ENCODE peak calls at places on chromosomes 1 and 21, in five cellular contexts. O, H, F, S and X are unnamed samples.

GRCh38 chr21:43703068-43703880 is 15.7 kb upstream of the PDXK start:
- DNase-seq in O (peak), H (no peak), F (peak), S (no peak), X (peak)

GRCh38 chr1:74162333-74162732 is 35.6 kb downstream of the LRRIQ3 start:
- DNase-seq in O (no peak), H (no peak), F (peak), S (no peak), X (no peak)

GRCh38 chr1:26993237-26994019 is at the start of gene TRNP1:
- DNase-seq in O (peak), H (peak), F (peak), S (no peak), X (peak)

GRCh38 chr1:156124557-156125483 is 10.3 kb downstream of the LMNA start:
- DNase-seq in O (no peak), H (peak), F (no peak), S (peak), X (no peak)

GRCh38 chr1:81299892-81300291 is 500.8 kb upstream of the ADGRL2 start:
- DNase-seq in O (no peak), H (no peak), F (no peak), S (no peak), X (no peak)

GRCh38 chr1:19643113-19643512 is 998 bp upstream of the NBL1 start:
- DNase-seq in O (peak), H (peak), F (no peak), S (no peak), X (peak)

GRCh38 chr1:198523183-198523942 is 17.1 kb downstream of the ATP6V1G3 start:
- DNase-seq in O (no peak), H (no peak), F (no peak), S (no peak), X (no peak)

GRCh38 chr1:21175670-21176581 is 771 bp downstream of the EIF4G3 start:
- DNase-seq in O (no peak), H (no peak), F (no peak), S (no peak), X (peak)

GRCh38 chr1:53979712-53980450 is 33.7 kb downstream of the LRRC42 start:
- DNase-seq in O (no peak), H (no peak), F (no peak), S (no peak), X (no peak)

GRCh38 chr1:218108034-218108433 is 177.1 kb upstream of the RRP15 start:
- DNase-seq in O (no peak), H (no peak), F (no peak), S (no peak), X (peak)

GRCh38 chr1:82562448-82562847 is 761.7 kb downstream of the ADGRL2 start:
- DNase-seq in O (no peak), H (no peak), F (no peak), S (no peak), X (no peak)

GRCh38 chr1:33985656-33986055 is 121.8 kb downstream of the HMGB4 start:
- DNase-seq in O (peak), H (no peak), F (peak), S (no peak), X (no peak)

GRCh38 chr1:196558424-196558823 is 49.8 kb downstream of the KCNT2 start:
- DNase-seq in O (no peak), H (peak), F (peak), S (no peak), X (no peak)

GRCh38 chr1:226733309-226733708 is 5.8 kb downstream of the ITPKB start:
- DNase-seq in O (no peak), H (no peak), F (no peak), S (no peak), X (no peak)

GRCh38 chr1:58874757-58875755 is 91.2 kb upstream of the JUN start:
- DNase-seq in O (peak), H (no peak), F (peak), S (no peak), X (peak)

GRCh38 chr1:201422436-201423030 is 1.0 kb upstream of the TNNI1 start:
- DNase-seq in O (no peak), H (no peak), F (no peak), S (no peak), X (no peak)

GRCh38 chr1:234611153-234611798 is 1.3 kb upstream of the IRF2BP2 start:
- DNase-seq in O (peak), H (peak), F (peak), S (peak), X (peak)

GRCh38 chr1:234726359-234726836 is 116.4 kb upstream of the IRF2BP2 start:
- DNase-seq in O (no peak), H (no peak), F (peak), S (no peak), X (no peak)

GRCh38 chr1:167524651-167525050 is 6.3 kb upstream of the CD247 start:
- DNase-seq in O (peak), H (no peak), F (no peak), S (no peak), X (no peak)

GRCh38 chr1:201719812-201720521 is 109.0 kb upstream of the IPO9 start:
- DNase-seq in O (no peak), H (no peak), F (peak), S (no peak), X (no peak)

GRCh38 chr1:65691152-65691900 is 101.4 kb upstream of the PDE4B start:
- DNase-seq in O (no peak), H (no peak), F (no peak), S (no peak), X (no peak)

GRCh38 chr1:171984262-171984661 is 143.0 kb downstream of the DNM3 start:
- DNase-seq in O (no peak), H (no peak), F (no peak), S (no peak), X (no peak)

GRCh38 chr1:230823835-230824485 is 44.4 kb downstream of the C1orf198 start:
- DNase-seq in O (no peak), H (no peak), F (no peak), S (no peak), X (no peak)

GRCh38 chr1:59214764-59215208 is 82.1 kb upstream of the FGGY start:
- DNase-seq in O (peak), H (peak), F (peak), S (no peak), X (no peak)

GRCh38 chr21:29217818-29218252 is 80.9 kb upstream of the BACH1 start:
- DNase-seq in O (peak), H (peak), F (peak), S (no peak), X (no peak)

GRCh38 chr1:225911207-225912130 is 12.6 kb downstream of the PYCR2 start:
- DNase-seq in O (peak), H (peak), F (peak), S (no peak), X (peak)

GRCh38 chr1:46622341-46622740 is 5.7 kb upstream of the MOB3C start:
- DNase-seq in O (peak), H (peak), F (peak), S (no peak), X (no peak)

GRCh38 chr1:150511985-150512660 is 3.4 kb upstream of the FALEC start:
- DNase-seq in O (no peak), H (no peak), F (no peak), S (no peak), X (no peak)

GRCh38 chr1:27427836-27428315 is 35.5 kb downstream of the GPR3 start:
- DNase-seq in O (peak), H (no peak), F (no peak), S (no peak), X (no peak)

GRCh38 chr1:228163004-228163753 is 2.4 kb upstream of the IBA57 start:
- DNase-seq in O (no peak), H (no peak), F (no peak), S (no peak), X (no peak)

DNA sequence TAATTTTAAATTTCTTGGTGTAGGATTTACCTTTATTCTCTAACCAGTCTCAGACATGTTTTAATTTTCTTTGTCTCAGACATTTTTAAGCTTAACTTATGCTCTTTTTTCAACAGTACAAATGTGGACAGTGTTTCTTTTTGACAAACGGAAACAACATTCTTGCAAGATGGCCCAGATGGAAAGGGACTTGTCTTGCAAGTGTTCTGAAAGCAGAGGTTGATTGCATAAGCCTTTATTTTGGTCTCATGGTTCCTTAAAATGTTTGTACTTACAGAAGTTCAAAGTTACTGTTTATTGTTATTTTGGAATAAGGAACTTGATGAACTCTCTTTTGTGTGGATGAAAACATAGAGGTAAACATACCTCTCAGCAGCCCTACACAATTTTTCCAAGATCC is 22.9 kb downstream of the SMAP2 start:
- DNase-seq in O (no peak), H (no peak), F (no peak), S (no peak), X (no peak)
- TF ChIP-seq RFX5 in O (no peak), H (no peak), F (no peak), S (no peak), X (no peak)

DNA sequence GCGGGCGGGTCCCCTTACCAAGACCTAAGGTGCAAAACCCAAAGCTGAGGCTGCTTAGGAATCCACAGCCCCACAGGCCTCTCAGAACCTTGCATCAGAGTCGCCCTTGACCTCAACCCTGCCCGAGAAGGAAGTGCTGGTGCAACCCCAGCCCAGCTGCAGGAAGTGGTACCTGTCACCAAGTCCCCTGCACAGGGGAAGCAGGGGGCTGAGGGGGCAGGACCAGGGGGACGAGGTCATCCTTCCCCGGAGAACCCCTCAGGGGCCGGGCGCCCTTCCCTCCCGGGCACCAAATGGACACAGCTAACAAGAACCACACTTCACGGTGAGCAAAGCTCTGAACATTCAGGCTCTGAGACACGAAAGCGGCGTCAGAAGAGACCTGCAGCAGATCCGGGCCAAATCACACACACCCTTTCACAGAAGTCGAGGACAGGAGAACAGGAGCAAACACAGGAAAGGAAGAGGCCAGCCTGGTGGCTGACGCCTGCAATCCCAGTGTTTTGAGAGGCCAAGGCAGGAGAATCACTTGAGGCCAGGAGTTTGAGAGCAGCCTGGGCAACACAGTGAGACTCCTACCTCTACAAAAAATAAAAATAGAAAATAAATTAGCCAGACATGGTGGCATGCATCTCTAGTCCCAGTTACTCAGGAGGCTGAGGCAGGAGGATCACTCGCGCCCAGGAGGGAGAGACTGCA is 6.4 kb downstream of the ITGB2 start:
- DNase-seq in O (peak), H (no peak), F (no peak), S (no peak), X (no peak)
- TF ChIP-seq RFX5 in O (no peak), H (no peak), F (no peak), S (no peak), X (no peak)

GRCh38 chr1:181676269-181676668 is 193.0 kb downstream of the CACNA1E start:
- DNase-seq in O (peak), H (peak), F (peak), S (peak), X (peak)
- TF ChIP-seq RFX5 in O (no peak), H (no peak), F (no peak), S (no peak), X (no peak)

GRCh38 chr1:215845224-215845902 is 278.3 kb downstream of the KCTD3 start:
- DNase-seq in O (no peak), H (no peak), F (peak), S (no peak), X (no peak)
- TF ChIP-seq RFX5 in O (no peak), H (no peak), F (no peak), S (no peak), X (no peak)

GRCh38 chr1:169160845-169161511 is 54.5 kb downstream of the ATP1B1 start:
- DNase-seq in O (peak), H (no peak), F (peak), S (no peak), X (no peak)
- TF ChIP-seq RFX5 in O (no peak), H (no peak), F (no peak), S (no peak), X (no peak)

GRCh38 chr1:90045853-90046563 is 51.1 kb downstream of the ZNF326 start:
- DNase-seq in O (peak), H (peak), F (peak), S (no peak), X (peak)
- TF ChIP-seq RFX5 in O (no peak), H (no peak), F (no peak), S (no peak), X (no peak)

GRCh38 chr21:25370311-25370744 is 237.0 kb downstream of the MRPL39 start:
- DNase-seq in O (no peak), H (no peak), F (peak), S (no peak), X (no peak)

GRCh38 chr21:25368531-25368930 is 238.8 kb downstream of the MRPL39 start:
- DNase-seq in O (no peak), H (no peak), F (no peak), S (no peak), X (peak)

GRCh38 chr21:25369524-25370300 is 237.6 kb downstream of the MRPL39 start:
- DNase-seq in O (no peak), H (no peak), F (peak), S (no peak), X (no peak)

GRCh38 chr21:25373126-25374082 is 233.9 kb downstream of the MRPL39 start:
- DNase-seq in O (no peak), H (no peak), F (no peak), S (no peak), X (no peak)

DNA sequence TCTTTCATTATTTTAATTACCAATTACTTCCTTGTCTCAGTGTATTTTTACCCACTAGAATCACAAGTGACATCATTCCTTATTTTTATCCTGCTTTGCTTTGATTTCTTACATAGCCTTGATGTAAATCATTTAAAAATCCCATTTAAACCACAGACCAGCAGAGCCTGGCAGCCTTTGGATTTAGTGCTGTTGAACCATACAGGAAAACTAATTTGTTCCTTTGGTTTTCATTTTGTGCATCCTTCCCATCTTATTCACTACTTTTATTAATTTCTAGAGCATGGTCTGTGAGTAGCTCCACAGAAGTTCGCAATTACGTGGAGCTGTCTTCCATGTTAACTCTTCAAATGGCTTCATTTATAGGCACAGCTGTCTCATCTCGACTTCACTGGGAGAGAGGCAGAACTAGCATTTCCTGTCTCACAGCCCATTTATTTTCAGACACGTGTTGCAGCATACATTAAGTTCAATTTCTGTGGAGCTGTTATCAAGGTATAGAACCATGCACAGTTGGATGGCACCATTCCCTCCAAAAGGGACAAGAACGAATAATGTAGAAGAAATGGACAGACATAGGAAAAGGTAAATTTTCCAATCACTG is 235.3 kb downstream of the MRPL39 start:
- DNase-seq in O (no peak), H (no peak), F (no peak), S (no peak), X (no peak)
- TF ChIP-seq RFX5 in O (no peak), H (no peak), F (no peak), S (no peak), X (no peak)